ENCODE peak calls at places on chromosome 22, in four cellular contexts. W, T, K and J are unnamed samples.

GRCh38 chr22:20291249-20291586 is 23.1 kb upstream of the RTN4R start:
- DNase-seq in W (no peak), T (no peak), K (no peak), J (no peak)

GRCh38 chr22:46066691-46067090 is 83.6 kb upstream of the PPARA start:
- DNase-seq in W (peak; percentile 47), T (no peak), K (peak; percentile 33), J (peak; percentile 73)

GRCh38 chr22:17912942-17913704 is 111.2 kb downstream of the MICAL3 start:
- DNase-seq in W (no peak), T (no peak), K (no peak), J (no peak)

GRCh38 chr22:46084943-46085830 is 65.1 kb upstream of the PPARA start:
- DNase-seq in W (peak; percentile 69), T (no peak), K (peak; percentile 88), J (peak; percentile 89)

GRCh38 chr22:33013051-33013450 is 45.1 kb downstream of the SYN3 start:
- DNase-seq in W (no peak), T (no peak), K (no peak), J (no peak)

GRCh38 chr22:37485714-37486223 is 415 bp downstream of the MFNG start:
- DNase-seq in W (peak; percentile 55), T (no peak), K (peak; percentile 84), J (no peak)

GRCh38 chr22:41446057-41446501 is 522 bp downstream of the TOB2 start:
- DNase-seq in W (peak; percentile 70), T (peak; percentile 14), K (peak; percentile 91), J (peak; percentile 15)

GRCh38 chr22:44242946-44243724 is 62.4 kb downstream of the PARVG start:
- DNase-seq in W (no peak), T (no peak), K (no peak), J (no peak)

GRCh38 chr22:49400136-49400865 is 427.4 kb downstream of the BRD1 start:
- DNase-seq in W (peak; percentile 19), T (no peak), K (peak; percentile 70), J (no peak)

GRCh38 chr22:40324468-40325305 is 21.6 kb upstream of the ADSL start:
- DNase-seq in W (no peak), T (no peak), K (peak; percentile 80), J (no peak)

GRCh38 chr22:41654322-41654721 is 33.2 kb downstream of the XRCC6 start:
- DNase-seq in W (no peak), T (no peak), K (no peak), J (no peak)

GRCh38 chr22:35349368-35349703 is 31.6 kb upstream of the HMOX1 start:
- DNase-seq in W (no peak), T (no peak), K (peak; percentile 76), J (no peak)